ENCODE peak calls at places on chromosomes 7 and 10, in seven cellular contexts. E is HepG2, F is PC-3, B is B cell, G is WERI-Rb-1, M is tibial artery, N is left ventricle myocardium inferior. C is an unnamed sample.

GRCh38 chr10:9535744-9536143 is 1481.3 kb downstream of the GATA3 start:
- DNase-seq in N (no peak), G (no peak), F (no peak), M (no peak), B (no peak), E (no peak), C (no peak)

GRCh38 chr7:38748056-38748610 is 117.0 kb upstream of the AMPH start:
- DNase-seq in M (no peak), E (no peak), F (peak), G (no peak), N (no peak), B (no peak), C (no peak)

GRCh38 chr10:113947138-113948011 is 92.9 kb downstream of the NHLRC2 start:
- DNase-seq in B (no peak), E (no peak), M (no peak), F (peak), N (no peak), G (no peak), C (no peak)

GRCh38 chr7:47290466-47290865 is 291.4 kb downstream of the TNS3 start:
- DNase-seq in F (peak), G (no peak), E (no peak), B (no peak), N (no peak), M (no peak), C (peak)

GRCh38 chr10:53453196-53453595 is 680.6 kb upstream of the MBL2 start:
- DNase-seq in E (peak), N (no peak), B (no peak), M (no peak), G (no peak), F (peak), C (no peak)

GRCh38 chr7:80135306-80136104 is 874 bp downstream of the GNAI1 start:
- DNase-seq in M (no peak), N (peak), E (no peak), F (peak), B (no peak), G (peak), C (peak)

GRCh38 chr10:96446966-96447596 is 66.6 kb downstream of the TLL2 start:
- DNase-seq in B (no peak), F (no peak), M (no peak), E (no peak), G (no peak), N (no peak), C (no peak)

GRCh38 chr7:127239814-127240213 is 12.9 kb downstream of the GRM8 start:
- DNase-seq in E (no peak), M (no peak), B (no peak), N (no peak), F (no peak), G (peak), C (no peak)

GRCh38 chr7:128409435-128410091 is at the start of gene IMPDH1:
- DNase-seq in B (peak), N (peak), F (peak), G (peak), M (peak), E (no peak), C (peak)

GRCh38 chr7:114825423-114825951 is 96.4 kb upstream of the MDFIC start:
- DNase-seq in G (no peak), M (no peak), F (no peak), E (no peak), B (no peak), N (no peak), C (no peak)

GRCh38 chr7:2081526-2082356 is 151.0 kb downstream of the MAD1L1 start:
- DNase-seq in F (no peak), E (no peak), B (no peak), G (peak), M (no peak), N (no peak), C (no peak)

GRCh38 chr10:6406220-6407033 is 173.6 kb downstream of the PRKCQ start:
- DNase-seq in G (no peak), M (no peak), B (no peak), N (no peak), F (peak), E (peak), C (peak)

GRCh38 chr10:84179059-84179710 is 5.6 kb downstream of the GPR15LG start:
- DNase-seq in G (no peak), F (no peak), M (no peak), B (peak), E (no peak), N (no peak), C (peak)

GRCh38 chr7:132709971-132710567 is 133.8 kb upstream of the PLXNA4 start:
- DNase-seq in B (no peak), E (peak), N (no peak), G (peak), M (peak), F (peak), C (peak)

GRCh38 chr10:31321396-31321941 is 2.5 kb downstream of the ZEB1 start:
- DNase-seq in F (no peak), N (no peak), E (no peak), G (no peak), M (no peak), B (peak), C (no peak)

GRCh38 chr7:155455776-155456516 is 2.0 kb upstream of the EN2 start:
- DNase-seq in F (no peak), N (no peak), G (no peak), E (no peak), M (no peak), B (peak), C (no peak)

GRCh38 chr10:90293629-90294028 is 564.2 kb downstream of the HTR7 start:
- DNase-seq in G (no peak), M (no peak), N (no peak), B (no peak), E (no peak), F (no peak), C (no peak)

GRCh38 chr10:90286941-90287340 is 570.9 kb downstream of the HTR7 start:
- DNase-seq in B (no peak), N (no peak), G (no peak), E (no peak), M (no peak), F (peak), C (no peak)

GRCh38 chr10:90289037-90289436 is 568.8 kb downstream of the HTR7 start:
- DNase-seq in E (no peak), M (no peak), B (no peak), N (no peak), G (no peak), F (peak), C (peak)

GRCh38 chr10:90286406-90286805 is 571.4 kb downstream of the HTR7 start:
- DNase-seq in B (no peak), N (no peak), G (no peak), M (no peak), E (no peak), F (no peak), C (no peak)

DNA sequence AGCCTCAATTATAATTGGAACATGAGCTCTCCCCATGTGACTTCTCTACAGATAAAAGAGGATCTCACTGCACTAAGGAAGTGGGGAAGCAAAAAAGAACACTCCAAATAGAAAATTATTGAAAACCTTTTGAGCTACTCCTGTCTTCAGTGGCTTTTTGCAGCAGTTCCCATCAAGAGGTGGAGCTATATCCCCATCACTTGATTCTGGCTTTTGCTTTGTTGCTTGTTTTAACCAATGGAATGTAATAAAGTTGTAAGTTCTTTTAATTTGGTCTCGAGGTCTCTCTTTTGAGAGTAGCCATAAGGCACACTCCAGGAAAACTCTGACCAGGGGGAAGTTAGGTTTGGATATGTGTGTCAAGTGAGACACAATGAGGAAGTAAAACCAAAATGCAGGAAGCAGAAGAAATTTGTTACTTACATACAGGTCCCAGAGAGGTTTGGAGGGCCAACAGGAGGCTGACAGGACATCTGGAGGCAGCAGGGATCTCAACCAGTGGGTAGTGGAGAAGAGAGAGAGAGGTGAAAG is 569.4 kb downstream of the HTR7 start:
- DNase-seq in E (no peak), F (peak), B (no peak), G (no peak), M (no peak), N (no peak), C (no peak)
- TF ChIP-seq CTCF in E (no peak), F (peak), B (no peak), G (peak), M (no peak), N (no peak), C (peak)

GRCh38 chr7:113015038-113015645 is 71.5 kb downstream of the GPR85 start:
- DNase-seq in E (peak), B (no peak), F (peak), N (no peak), G (no peak), M (no peak), C (peak)
- TF ChIP-seq CTCF in E (peak), B (no peak), F (peak), N (peak), G (no peak), M (peak), C (peak)

GRCh38 chr7:10015687-10016086 is 958.0 kb upstream of the PHF14 start:
- DNase-seq in N (no peak), E (no peak), F (no peak), G (no peak), M (no peak), B (no peak), C (no peak)
- TF ChIP-seq CTCF in N (no peak), E (no peak), F (no peak), G (no peak), M (no peak), B (no peak), C (no peak)

GRCh38 chr7:24591152-24591551 is 17.9 kb downstream of the PALS2 start:
- DNase-seq in G (no peak), M (no peak), B (no peak), N (no peak), E (no peak), F (no peak), C (no peak)
- TF ChIP-seq CTCF in G (peak), M (no peak), B (no peak), N (no peak), E (peak), F (peak), C (peak)

GRCh38 chr10:93921338-93921737 is 27.6 kb downstream of the SLC35G1 start:
- DNase-seq in F (no peak), N (no peak), E (no peak), B (no peak), G (peak), M (no peak), C (no peak)
- TF ChIP-seq CTCF in F (peak), N (peak), E (peak), B (no peak), G (peak), M (no peak), C (peak)

GRCh38 chr7:31340603-31341002 is at the start of gene NEUROD6:
- DNase-seq in E (no peak), G (no peak), F (no peak), M (no peak), B (no peak), N (no peak), C (no peak)

GRCh38 chr7:31335889-31336201 is 4.7 kb downstream of the NEUROD6 start:
- DNase-seq in E (no peak), M (no peak), G (no peak), F (no peak), N (no peak), B (no peak), C (no peak)

GRCh38 chr7:31333301-31333700 is 7.2 kb downstream of the NEUROD6 start:
- DNase-seq in M (no peak), G (no peak), E (no peak), N (no peak), F (no peak), B (no peak), C (no peak)

GRCh38 chr7:31335161-31335888 is 5.2 kb downstream of the NEUROD6 start:
- DNase-seq in M (peak), N (no peak), E (no peak), B (no peak), F (no peak), G (no peak), C (no peak)

DNA sequence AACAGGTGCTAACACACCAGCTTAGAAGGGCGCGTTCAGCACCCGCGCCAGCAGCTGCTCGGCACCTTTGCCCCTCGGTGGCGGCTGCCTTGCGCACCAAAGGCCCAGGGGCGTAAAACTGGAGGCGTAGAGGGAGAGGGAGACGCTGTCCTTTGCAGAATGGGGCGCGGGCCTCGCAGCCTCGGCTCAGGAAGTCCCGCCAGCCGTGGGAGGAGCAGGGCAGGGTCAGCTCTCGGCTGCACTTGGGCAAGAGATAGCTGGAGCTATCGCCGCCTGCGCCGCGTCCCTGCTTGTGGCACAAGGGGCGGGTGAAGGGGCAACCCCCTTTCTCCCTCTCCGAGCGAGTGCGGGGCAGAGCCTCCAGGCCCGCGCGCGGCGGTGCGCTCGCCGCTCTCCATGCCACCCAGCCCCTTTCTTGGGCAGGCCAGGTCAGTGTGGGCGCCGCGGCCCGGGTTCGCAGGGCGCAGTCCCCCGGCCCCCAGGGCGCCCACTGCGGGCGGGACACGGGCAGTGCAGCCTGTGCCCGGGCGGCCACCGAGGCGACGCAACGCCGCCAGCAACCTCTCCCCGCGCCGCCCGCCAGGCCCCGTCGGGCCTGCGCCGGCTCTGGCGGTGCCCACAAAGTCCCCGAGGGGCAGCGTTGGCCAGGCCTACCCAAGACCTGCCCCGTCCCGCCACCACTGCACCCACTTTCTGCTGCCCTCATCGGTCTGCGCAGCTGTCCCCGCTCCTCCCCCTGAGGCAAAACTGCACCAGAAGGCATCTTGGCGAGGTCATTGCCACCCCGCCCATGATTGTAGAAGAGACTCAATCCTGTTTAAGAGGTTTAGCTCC is 4.1 kb downstream of the NEUROD6 start:
- DNase-seq in M (no peak), B (no peak), F (no peak), G (no peak), N (no peak), E (no peak), C (no peak)
- TF ChIP-seq CTCF in M (no peak), B (no peak), F (no peak), G (no peak), N (peak), E (no peak), C (peak)

GRCh38 chr7:54788664-54789063 is 29.7 kb upstream of the SEC61G start:
- DNase-seq in F (peak), B (no peak), E (peak), N (no peak), M (no peak), G (peak), C (peak)
- TF ChIP-seq CTCF in F (peak), B (no peak), E (peak), N (peak), M (peak), G (peak), C (peak)

DNA sequence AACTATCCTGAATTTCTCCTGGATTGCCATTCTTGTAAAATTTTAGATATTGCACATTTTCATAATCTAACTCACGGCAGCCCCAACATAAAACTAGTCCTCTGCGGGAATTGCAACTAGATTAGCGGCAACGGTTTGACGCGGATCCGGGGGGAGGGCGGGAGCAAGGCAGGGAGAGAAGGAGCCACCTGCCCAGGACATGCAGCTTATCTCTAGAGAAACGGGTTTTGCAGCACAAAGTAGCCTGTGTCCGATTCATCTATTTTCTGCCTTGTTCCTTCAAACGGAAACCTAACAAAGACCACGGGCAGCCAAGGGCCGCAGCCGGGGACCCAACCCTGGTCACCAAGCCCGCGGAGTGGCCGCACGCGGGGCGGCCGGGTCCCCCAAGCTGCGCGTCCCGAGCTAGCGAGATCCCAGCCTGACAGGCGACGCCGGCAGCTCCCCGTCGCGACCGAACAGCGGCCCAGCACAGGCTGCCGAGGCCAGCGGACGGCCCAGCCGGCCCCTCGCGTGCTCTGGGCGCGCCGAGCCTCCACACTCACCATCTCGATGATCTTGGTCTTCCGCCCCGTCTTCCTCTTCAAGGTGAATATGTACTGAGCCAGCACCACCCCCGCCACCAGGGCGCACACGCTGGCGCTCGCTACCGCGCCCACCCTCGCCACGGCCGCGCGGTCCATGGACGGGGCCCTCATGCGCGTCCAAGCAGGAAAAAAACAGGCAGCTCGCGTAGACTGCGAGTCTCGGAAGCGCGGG is at the start of gene NT5C3A:
- DNase-seq in E (no peak), B (no peak), N (no peak), G (peak), F (peak), M (peak), C (no peak)
- TF ChIP-seq CTCF in E (no peak), B (peak), N (no peak), G (no peak), F (no peak), M (peak), C (no peak)

DNA sequence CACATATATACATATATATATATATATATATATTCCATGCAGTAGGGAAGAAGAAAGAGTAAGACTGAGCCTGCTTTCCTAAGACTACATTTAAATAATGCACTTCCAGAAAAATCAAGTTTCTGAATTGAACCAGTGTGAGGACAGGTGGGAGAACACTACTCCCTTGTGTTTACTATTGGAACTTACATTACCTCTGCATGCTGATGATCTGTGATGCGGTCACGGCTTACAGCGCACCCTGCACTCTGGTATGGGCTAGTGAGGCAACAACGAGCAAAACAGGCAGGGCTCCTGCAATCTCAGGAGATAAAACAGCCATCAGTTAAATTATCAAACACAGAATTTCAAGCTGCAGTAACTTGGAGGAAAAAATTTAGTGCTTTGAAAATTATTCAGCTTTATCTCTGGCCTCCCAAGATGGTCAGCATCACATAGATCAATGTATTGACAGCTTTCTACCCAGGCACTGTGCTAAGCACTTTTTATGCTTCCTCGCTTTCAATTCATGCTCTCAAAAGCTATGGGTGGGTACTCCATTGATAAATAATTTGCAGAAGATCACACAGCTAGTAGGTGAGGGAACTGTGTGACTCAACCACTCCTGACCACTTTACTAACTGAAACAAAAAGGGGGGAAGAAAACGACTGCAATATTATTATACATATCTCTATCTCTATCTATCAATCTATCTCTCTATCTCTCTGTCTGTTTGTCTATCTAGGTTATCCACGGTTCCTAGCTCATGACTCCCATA is 20.5 kb upstream of the SLC16A12 start:
- DNase-seq in N (no peak), F (peak), B (no peak), M (no peak), E (no peak), G (no peak), C (no peak)
- TF ChIP-seq CTCF in N (peak), F (peak), B (no peak), M (no peak), E (peak), G (no peak), C (peak)

DNA sequence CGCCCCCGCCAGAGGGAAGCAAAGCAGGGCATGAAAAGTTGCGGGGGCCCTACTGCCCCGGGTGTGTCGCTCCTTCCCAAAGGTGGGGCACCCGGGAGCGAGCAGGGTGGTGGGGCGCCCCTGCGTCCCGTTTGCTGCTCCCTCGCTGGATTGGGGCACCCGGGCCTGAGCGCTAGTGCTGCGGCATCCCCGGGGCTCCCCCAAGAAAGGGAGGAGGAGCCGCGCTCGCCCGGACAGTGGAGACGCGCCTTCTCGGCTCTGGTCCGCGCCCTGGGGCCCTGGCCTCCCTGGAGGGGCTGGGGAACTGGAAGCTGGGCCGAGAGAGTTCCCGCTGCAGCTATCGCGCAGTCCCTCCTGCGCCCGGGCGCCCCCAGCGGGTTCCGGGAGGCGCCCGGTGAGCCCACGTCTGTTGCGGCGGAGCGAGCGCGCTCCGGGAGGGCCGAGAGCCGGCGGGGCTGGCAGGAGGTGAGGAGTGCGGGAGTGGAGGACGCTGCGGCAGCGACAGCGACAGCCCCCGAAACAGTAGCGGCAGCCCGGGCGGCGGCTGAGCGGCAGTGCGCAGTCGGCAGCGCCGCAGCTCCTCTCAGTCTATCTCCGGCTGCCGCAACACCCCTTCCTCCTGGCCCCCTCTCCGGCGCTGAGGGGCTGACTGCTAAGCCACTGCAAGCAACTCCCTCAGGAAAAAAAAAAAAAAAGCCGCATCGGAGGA is 505 bp upstream of the BMPER start:
- DNase-seq in G (peak), N (peak), M (no peak), F (no peak), E (peak), B (peak), C (no peak)
- TF ChIP-seq CTCF in G (peak), N (peak), M (no peak), F (no peak), E (peak), B (no peak), C (peak)